ENCODE peak calls at places on chromosomes 5 and 9, in four cellular contexts. One of them, this sample, is unnamed.

GRCh38 chr9:132776891-132777290 is 101.2 kb downstream of the AK8 start:
- DNase-seq in A549: no peak
- DNase-seq in K562: no peak
- DNase-seq in GM12878: no peak
- DNase-seq in this sample: no peak

GRCh38 chr5:114097570-114097969 is 264.3 kb upstream of the KCNN2 start:
- DNase-seq in A549: no peak
- DNase-seq in K562: no peak
- DNase-seq in GM12878: no peak
- DNase-seq in this sample: peak; percentile 45

GRCh38 chr9:137275937-137276756 is 1.4 kb upstream of the TOR4A start:
- DNase-seq in A549: no peak
- DNase-seq in K562: no peak
- DNase-seq in GM12878: no peak
- DNase-seq in this sample: no peak

GRCh38 chr5:96752341-96753016 is 55.3 kb downstream of the ERAP1 start:
- DNase-seq in A549: peak; percentile 27
- DNase-seq in K562: peak; percentile 76
- DNase-seq in GM12878: no peak
- DNase-seq in this sample: peak; percentile 85

GRCh38 chr5:132640613-132641012 is 17.4 kb upstream of the IL13 start:
- DNase-seq in A549: no peak
- DNase-seq in K562: no peak
- DNase-seq in GM12878: no peak
- DNase-seq in this sample: no peak

GRCh38 chr9:5113994-5114748 is 71.3 kb downstream of the INSL6 start:
- DNase-seq in A549: no peak
- DNase-seq in K562: no peak
- DNase-seq in GM12878: no peak
- DNase-seq in this sample: no peak

GRCh38 chr5:72503888-72504491 is 3.2 kb downstream of the ZNF366 start:
- DNase-seq in A549: peak; percentile 15
- DNase-seq in K562: peak; percentile 73
- DNase-seq in GM12878: no peak
- DNase-seq in this sample: no peak

GRCh38 chr5:2749514-2750025 is 1.9 kb downstream of the IRX2 start:
- DNase-seq in A549: no peak
- DNase-seq in K562: no peak
- DNase-seq in GM12878: no peak
- DNase-seq in this sample: peak; percentile 30

GRCh38 chr5:65925094-65925600 is 1.2 kb upstream of the ERBIN start:
- DNase-seq in A549: peak; percentile 40
- DNase-seq in K562: peak; percentile 82
- DNase-seq in GM12878: peak; percentile 56
- DNase-seq in this sample: peak; percentile 68

GRCh38 chr5:94218374-94218773 is 400.0 kb downstream of the KIAA0825 start:
- DNase-seq in A549: no peak
- DNase-seq in K562: no peak
- DNase-seq in GM12878: no peak
- DNase-seq in this sample: peak; percentile 17

GRCh38 chr9:122374885-122375420 is 4.1 kb downstream of the PTGS1 start:
- DNase-seq in A549: no peak
- DNase-seq in K562: peak; percentile 78
- DNase-seq in GM12878: no peak
- DNase-seq in this sample: peak; percentile 52

GRCh38 chr5:127892467-127893207 is 189.4 kb downstream of the CCDC192 start:
- DNase-seq in A549: no peak
- DNase-seq in K562: no peak
- DNase-seq in GM12878: no peak
- DNase-seq in this sample: no peak

GRCh38 chr5:61330879-61331406 is 1.1 kb upstream of the ZSWIM6 start:
- DNase-seq in A549: peak; percentile 70
- DNase-seq in K562: peak; percentile 17
- DNase-seq in GM12878: no peak
- DNase-seq in this sample: peak; percentile 56

GRCh38 chr9:86749530-86750275 is 197.6 kb downstream of the GAS1 start:
- DNase-seq in A549: no peak
- DNase-seq in K562: no peak
- DNase-seq in GM12878: no peak
- DNase-seq in this sample: no peak

GRCh38 chr5:108560581-108560980 is 178.7 kb upstream of the FBXL17 start:
- DNase-seq in A549: no peak
- DNase-seq in K562: no peak
- DNase-seq in GM12878: no peak
- DNase-seq in this sample: no peak

GRCh38 chr9:2622361-2623045 is 916 bp downstream of the VLDLR start:
- DNase-seq in A549: peak; percentile 12
- DNase-seq in K562: no peak
- DNase-seq in GM12878: no peak
- DNase-seq in this sample: peak; percentile 52

GRCh38 chr9:78985084-78985738 is 586.6 kb upstream of the TLE4 start:
- DNase-seq in A549: no peak
- DNase-seq in K562: no peak
- DNase-seq in GM12878: no peak
- DNase-seq in this sample: no peak

GRCh38 chr5:33401482-33402390 is 39.0 kb upstream of the TARS1 start:
- DNase-seq in A549: no peak
- DNase-seq in K562: no peak
- DNase-seq in GM12878: no peak
- DNase-seq in this sample: no peak

GRCh38 chr5:9201011-9201410 is 344.9 kb downstream of the SEMA5A start:
- DNase-seq in A549: no peak
- DNase-seq in K562: no peak
- DNase-seq in GM12878: no peak
- DNase-seq in this sample: no peak

GRCh38 chr5:174520420-174521396 is 203.7 kb upstream of the MSX2 start:
- DNase-seq in A549: no peak
- DNase-seq in K562: no peak
- DNase-seq in GM12878: no peak
- DNase-seq in this sample: peak; percentile 62

GRCh38 chr5:115545065-115545882 is 699 bp upstream of the FEM1C start:
- DNase-seq in A549: no peak
- DNase-seq in K562: no peak
- DNase-seq in GM12878: no peak
- DNase-seq in this sample: no peak

GRCh38 chr5:76657683-76658311 is 34.6 kb upstream of the F2RL2 start:
- DNase-seq in A549: no peak
- DNase-seq in K562: peak; percentile 95
- DNase-seq in GM12878: no peak
- DNase-seq in this sample: peak; percentile 12

GRCh38 chr5:40736103-40736875 is 19.5 kb downstream of the TTC33 start:
- DNase-seq in A549: peak; percentile 49
- DNase-seq in K562: peak; percentile 73
- DNase-seq in GM12878: peak; percentile 37
- DNase-seq in this sample: peak; percentile 71

GRCh38 chr5:77748160-77748559 is 28.0 kb downstream of the TBCA start:
- DNase-seq in A549: no peak
- DNase-seq in K562: peak; percentile 58
- DNase-seq in GM12878: no peak
- DNase-seq in this sample: no peak
- TF ChIP-seq JUNB in A549: no peak
- TF ChIP-seq JUNB in K562: no peak
- TF ChIP-seq JUNB in GM12878: no peak
- TF ChIP-seq JUNB in this sample: no peak

GRCh38 chr5:79109527-79110492 is 1.8 kb upstream of the BHMT start:
- DNase-seq in A549: no peak
- DNase-seq in K562: peak; percentile 50
- DNase-seq in GM12878: no peak
- DNase-seq in this sample: peak; percentile 78
- TF ChIP-seq CTCF in A549: peak; percentile 45
- TF ChIP-seq CTCF in K562: peak; percentile 82
- TF ChIP-seq CTCF in GM12878: peak; percentile 68
- TF ChIP-seq CTCF in this sample: peak; percentile 89

DNA sequence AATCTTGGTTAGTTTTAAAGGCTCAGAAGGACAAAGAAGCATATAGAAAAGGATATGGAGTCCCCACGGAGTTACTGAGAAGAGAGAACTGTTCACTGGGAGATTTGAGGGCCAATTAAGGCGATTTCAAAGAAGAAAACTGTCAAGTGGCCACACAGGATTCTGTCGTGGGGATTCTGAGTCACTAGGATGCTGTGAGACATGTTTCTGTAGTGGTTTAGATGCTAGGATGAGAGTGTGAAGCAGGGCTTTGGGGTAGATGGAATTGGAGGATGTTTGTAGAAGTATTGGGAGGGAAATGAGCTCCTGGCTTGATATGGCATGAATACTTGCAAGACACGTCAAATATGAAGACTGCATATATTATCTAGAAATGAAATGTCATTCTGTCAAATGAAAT is 136.2 kb upstream of the SPRY4 start:
- DNase-seq in A549: no peak
- DNase-seq in K562: no peak
- DNase-seq in GM12878: no peak
- DNase-seq in this sample: no peak
- H3K4me1 ChIP-seq in A549: no peaks in the 10 kb centered on the region
- H3K4me1 ChIP-seq in K562: no peaks in the 10 kb centered on the region
- H3K4me1 ChIP-seq in GM12878: no peaks in the 10 kb centered on the region
- H3K4me1 ChIP-seq in this sample: peaks cover 3% of the 10 kb centered on the region

DNA sequence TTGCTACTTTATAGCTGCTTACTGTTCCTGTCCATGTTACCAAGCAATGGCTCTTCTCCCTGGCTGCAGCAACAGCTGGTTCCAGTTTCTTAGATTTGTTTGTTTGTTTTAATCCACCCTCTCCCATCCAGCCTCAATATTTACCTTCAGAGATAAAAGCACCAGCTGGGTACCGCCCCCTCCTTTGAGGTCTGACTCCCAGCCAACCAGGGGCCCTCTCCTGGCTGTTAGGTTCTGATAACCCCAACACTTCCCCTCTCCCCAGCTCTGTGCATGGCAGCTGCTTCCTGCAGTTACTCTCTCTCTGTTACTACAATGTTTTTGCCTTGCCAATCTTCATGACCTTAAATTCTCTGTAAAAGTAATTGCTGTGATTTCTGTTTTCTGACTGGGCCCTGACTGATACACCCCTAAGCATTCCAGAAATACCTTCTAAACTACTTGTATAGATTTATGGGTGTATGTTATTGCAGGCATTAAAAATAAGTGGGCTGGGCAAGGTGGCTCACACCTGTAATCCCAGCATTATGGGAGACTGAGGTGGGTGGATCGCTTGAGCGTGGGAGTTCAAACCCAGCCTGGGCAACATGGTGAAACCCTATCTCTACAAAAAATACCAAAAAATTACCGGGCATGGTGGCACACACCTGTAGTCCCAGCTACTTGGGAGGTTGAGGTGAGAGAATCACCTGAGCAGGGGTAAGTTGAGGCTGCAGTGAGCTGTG is 2.6 kb upstream of the GCNT1 start:
- DNase-seq in A549: no peak
- DNase-seq in K562: peak; percentile 67
- DNase-seq in GM12878: no peak
- DNase-seq in this sample: peak; percentile 72
- TF ChIP-seq JUNB in A549: no peak
- TF ChIP-seq JUNB in K562: no peak
- TF ChIP-seq JUNB in GM12878: no peak
- TF ChIP-seq JUNB in this sample: no peak

GRCh38 chr5:91257301-91257700 is 125.8 kb downstream of the ARRDC3 start:
- DNase-seq in A549: no peak
- DNase-seq in K562: no peak
- DNase-seq in GM12878: no peak
- DNase-seq in this sample: no peak
- TF ChIP-seq CTCF in A549: no peak
- TF ChIP-seq CTCF in K562: no peak
- TF ChIP-seq CTCF in GM12878: no peak
- TF ChIP-seq CTCF in this sample: no peak

GRCh38 chr5:158510479-158510878 is 589.2 kb downstream of the EBF1 start:
- DNase-seq in A549: no peak
- DNase-seq in K562: no peak
- DNase-seq in GM12878: no peak
- DNase-seq in this sample: no peak
- H3K4me1 ChIP-seq in A549: no peaks in the 10 kb centered on the region
- H3K4me1 ChIP-seq in K562: no peaks in the 10 kb centered on the region
- H3K4me1 ChIP-seq in GM12878: peaks cover 4% of the 10 kb centered on the region
- H3K4me1 ChIP-seq in this sample: no peaks in the 10 kb centered on the region

DNA sequence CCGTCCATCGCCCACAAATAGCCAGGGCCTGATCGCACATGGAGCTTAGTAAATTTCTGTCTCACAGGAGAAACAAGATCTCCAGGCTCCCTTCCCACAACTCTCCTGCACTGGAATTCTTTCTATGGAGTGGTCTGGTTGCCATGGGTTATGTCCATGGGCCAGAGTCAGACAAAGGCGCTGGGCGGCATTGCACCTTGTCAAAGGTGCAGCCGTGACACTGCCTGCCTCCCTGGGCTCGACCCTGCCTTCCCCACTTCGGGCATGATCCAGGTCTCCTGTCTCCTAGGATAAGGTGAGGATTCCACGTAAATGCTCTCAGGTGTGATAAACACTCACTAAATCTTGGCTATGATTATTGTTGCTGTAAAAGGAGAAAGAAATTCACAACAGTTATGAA is 130.0 kb downstream of the ADAMTS16 start:
- DNase-seq in A549: no peak
- DNase-seq in K562: no peak
- DNase-seq in GM12878: no peak
- DNase-seq in this sample: no peak
- TF ChIP-seq JUNB in A549: no peak
- TF ChIP-seq JUNB in K562: no peak
- TF ChIP-seq JUNB in GM12878: no peak
- TF ChIP-seq JUNB in this sample: no peak

GRCh38 chr9:120927125-120928014 is 774 bp upstream of the TRAF1 start:
- DNase-seq in A549: no peak
- DNase-seq in K562: no peak
- DNase-seq in GM12878: no peak
- DNase-seq in this sample: no peak

GRCh38 chr9:120928015-120928719 is 1.6 kb upstream of the TRAF1 start:
- DNase-seq in A549: no peak
- DNase-seq in K562: no peak
- DNase-seq in GM12878: no peak
- DNase-seq in this sample: peak; percentile 68

GRCh38 chr9:120926397-120926928 is at the start of gene TRAF1:
- DNase-seq in A549: no peak
- DNase-seq in K562: no peak
- DNase-seq in GM12878: no peak
- DNase-seq in this sample: no peak

GRCh38 chr9:120929392-120929791 is 2.8 kb upstream of the TRAF1 start:
- DNase-seq in A549: no peak
- DNase-seq in K562: no peak
- DNase-seq in GM12878: no peak
- DNase-seq in this sample: no peak

DNA sequence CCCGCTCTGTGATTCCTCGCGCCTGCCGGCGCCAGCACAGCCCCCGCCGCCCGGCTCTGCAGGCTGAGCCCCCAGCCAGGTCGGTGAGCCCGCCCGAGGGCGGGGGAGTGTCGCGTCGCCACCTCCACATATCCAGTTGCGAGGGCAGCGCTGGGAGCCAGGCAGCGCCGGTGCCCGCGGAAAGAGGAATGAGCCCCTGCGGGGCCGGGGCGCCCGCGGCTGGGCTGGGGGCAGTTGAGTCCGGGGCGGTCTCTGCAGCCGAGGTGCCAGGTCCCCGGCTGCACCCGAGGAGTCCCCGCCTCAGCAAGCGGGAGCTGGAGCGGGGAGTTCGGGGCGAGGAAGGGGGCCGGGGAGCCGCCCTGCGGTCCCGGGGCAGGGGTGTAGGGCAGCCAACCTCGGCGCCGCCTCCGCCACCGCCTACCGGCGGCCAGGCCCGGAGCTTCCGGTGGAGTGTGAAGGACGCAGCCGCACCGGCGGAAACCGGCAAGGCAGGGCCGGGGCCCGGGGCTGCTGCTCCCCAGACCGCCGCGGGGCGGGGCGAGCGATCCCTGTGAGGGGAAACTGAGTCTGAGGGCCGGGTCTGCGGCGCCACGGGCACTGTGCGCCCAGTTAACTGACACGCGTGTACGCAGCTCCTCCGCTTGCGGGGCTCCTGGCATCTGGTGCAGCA is 2.3 kb upstream of the TRAF1 start:
- DNase-seq in A549: peak; percentile 78
- DNase-seq in K562: no peak
- DNase-seq in GM12878: no peak
- DNase-seq in this sample: peak; percentile 76
- TF ChIP-seq CTCF in A549: no peak
- TF ChIP-seq CTCF in K562: no peak
- TF ChIP-seq CTCF in GM12878: no peak
- TF ChIP-seq CTCF in this sample: no peak

This sample was measured in GM23338.